ENCODE peak calls at places on chromosomes 12 and 14, in four cellular contexts. O is HFFc6, W is WTC11, G is mesothelial cell of epicardium. X is an unnamed sample.

GRCh38 chr12:47817272-47818006 is 2.3 kb downstream of the HDAC7 start:
- DNase-seq in O (peak), W (no peak), G (no peak), X (no peak)

GRCh38 chr12:125124320-125124966 is 59.2 kb downstream of the AACS start:
- DNase-seq in O (no peak), W (no peak), G (no peak), X (no peak)

GRCh38 chr12:76495556-76495955 is 64.0 kb downstream of the OSBPL8 start:
- DNase-seq in O (no peak), W (no peak), G (no peak), X (no peak)

GRCh38 chr12:96698521-96698920 is 208.5 kb upstream of the NEDD1 start:
- DNase-seq in O (no peak), W (no peak), G (no peak), X (no peak)

GRCh38 chr12:57724003-57724935 is 14.3 kb downstream of the AGAP2 start:
- DNase-seq in O (no peak), W (no peak), G (no peak), X (no peak)

GRCh38 chr12:75437564-75437963 is 43.0 kb upstream of the GLIPR1 start:
- DNase-seq in O (peak), W (no peak), G (no peak), X (no peak)

GRCh38 chr14:42806909-42807315 is 1200.2 kb downstream of the LRFN5 start:
- DNase-seq in O (no peak), W (no peak), G (no peak), X (no peak)

GRCh38 chr12:196436-196835 is 17.5 kb downstream of the SLC6A12 start:
- DNase-seq in O (no peak), W (no peak), G (no peak), X (no peak)

GRCh38 chr14:50231475-50232275 is at the start of gene SOS2:
- DNase-seq in O (peak), W (peak), G (peak), X (peak)

GRCh38 chr12:103928736-103929050 is 1.5 kb upstream of the HSP90B1 start:
- DNase-seq in O (no peak), W (no peak), G (no peak), X (no peak)

DNA sequence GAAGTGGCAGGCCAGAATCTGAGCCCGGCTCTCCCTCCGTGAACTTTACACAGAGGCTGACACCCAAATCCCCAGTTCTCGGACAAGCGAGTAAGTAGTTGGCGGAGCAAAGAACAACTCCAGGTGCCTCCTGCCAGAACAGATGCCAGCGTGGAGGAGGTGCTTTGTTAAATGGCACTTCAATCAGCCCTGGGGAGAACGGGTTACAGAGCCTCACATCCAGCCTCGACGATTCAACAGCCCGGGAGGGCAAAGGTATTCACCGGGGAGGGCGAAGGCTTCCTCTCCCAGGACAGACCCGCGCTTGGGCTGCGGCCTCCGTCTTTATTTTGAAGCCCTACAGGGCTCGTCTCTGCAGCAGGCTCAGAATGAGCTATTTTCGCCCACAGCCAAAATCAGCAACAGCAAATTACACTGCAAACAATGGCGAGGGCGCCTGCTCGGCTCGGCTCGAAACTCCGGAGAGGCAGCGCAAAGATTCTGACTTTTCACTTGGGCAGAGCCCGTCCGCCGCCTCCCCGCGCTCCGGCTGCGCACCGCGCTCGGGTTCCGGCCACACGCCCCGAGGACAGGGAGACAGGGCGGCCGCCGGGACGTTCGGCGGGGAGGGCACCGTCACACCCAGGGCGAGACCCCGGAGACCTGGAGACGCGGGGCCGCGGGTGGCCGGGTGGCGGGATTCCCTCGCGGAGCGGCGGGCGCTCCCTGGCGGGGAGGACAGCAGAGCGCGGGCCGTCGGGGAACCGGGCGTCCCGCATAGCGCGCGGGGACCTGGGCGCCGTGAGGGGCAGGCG is 811 bp downstream of the TMCC3 start:
- DNase-seq in O (no peak), W (peak), G (peak), X (peak)
- TF ChIP-seq CTCF in O (no peak), W (no peak), G (no peak), X (peak)

GRCh38 chr14:100588671-100589070 is 1.5 kb upstream of the BEGAIN start:
- DNase-seq in O (no peak), W (peak), G (no peak), X (no peak)
- TF ChIP-seq CTCF in O (no peak), W (no peak), G (no peak), X (no peak)

GRCh38 chr14:74981833-74982232 is 20.9 kb upstream of the EIF2B2 start:
- DNase-seq in O (no peak), W (no peak), G (no peak), X (no peak)

GRCh38 chr14:74979442-74980397 is 23.0 kb upstream of the EIF2B2 start:
- DNase-seq in O (peak), W (peak), G (no peak), X (no peak)

GRCh38 chr14:74982661-74983060 is 20.1 kb upstream of the EIF2B2 start:
- DNase-seq in O (no peak), W (no peak), G (no peak), X (no peak)

GRCh38 chr14:74980398-74980745 is 22.3 kb upstream of the EIF2B2 start:
- DNase-seq in O (no peak), W (no peak), G (no peak), X (no peak)

GRCh38 chr14:74980746-74981661 is 21.7 kb upstream of the EIF2B2 start:
- DNase-seq in O (no peak), W (peak), G (no peak), X (no peak)
- TF ChIP-seq CTCF in O (no peak), W (no peak), G (no peak), X (no peak)

GRCh38 chr12:16681196-16681595 is 75.2 kb upstream of the LMO3 start:
- DNase-seq in O (no peak), W (no peak), G (no peak), X (no peak)

GRCh38 chr12:16685107-16685506 is 79.1 kb upstream of the LMO3 start:
- DNase-seq in O (peak), W (no peak), G (no peak), X (no peak)
- TF ChIP-seq CTCF in O (peak), W (no peak), G (no peak), X (peak)

DNA sequence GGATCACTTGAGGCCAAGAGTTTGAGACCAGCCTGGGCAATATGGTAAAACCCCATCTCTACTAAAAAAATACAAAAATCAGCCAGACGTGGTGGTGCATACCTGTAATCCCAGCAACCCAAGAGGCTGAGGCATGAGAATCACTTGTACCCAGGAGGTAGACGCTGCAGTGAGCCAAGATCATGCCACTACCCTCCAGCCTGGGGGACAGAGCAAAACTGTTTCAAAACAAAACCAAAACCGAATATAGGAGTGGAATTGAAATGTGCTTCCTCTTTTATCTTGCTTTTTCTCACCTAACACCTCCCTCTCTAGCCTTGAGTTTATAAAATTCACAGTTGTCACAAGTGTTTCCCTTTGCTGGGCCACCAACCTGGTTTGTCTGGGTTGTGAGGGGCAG is 181.9 kb downstream of the PAH start:
- DNase-seq in O (no peak), W (no peak), G (no peak), X (no peak)
- TF ChIP-seq CTCF in O (no peak), W (no peak), G (no peak), X (no peak)

GRCh38 chr12:59650594-59651229 is 54.9 kb downstream of the SLC16A7 start:
- DNase-seq in O (peak), W (no peak), G (no peak), X (no peak)
- TF ChIP-seq CTCF in O (no peak), W (no peak), G (no peak), X (no peak)

GRCh38 chr14:100106661-100107112 is 41.5 kb downstream of the EVL start:
- DNase-seq in O (no peak), W (no peak), G (no peak), X (no peak)

GRCh38 chr14:100108840-100109593 is 43.8 kb downstream of the EVL start:
- DNase-seq in O (no peak), W (no peak), G (no peak), X (no peak)

GRCh38 chr14:100109594-100109955 is 44.4 kb downstream of the EVL start:
- DNase-seq in O (no peak), W (no peak), G (no peak), X (no peak)

GRCh38 chr14:100107236-100107635 is 42.0 kb downstream of the EVL start:
- DNase-seq in O (no peak), W (no peak), G (no peak), X (no peak)

GRCh38 chr14:100108042-100108825 is 43.0 kb downstream of the EVL start:
- DNase-seq in O (peak), W (peak), G (peak), X (peak)
- TF ChIP-seq CTCF in O (peak), W (peak), G (peak), X (peak)

GRCh38 chr14:69424139-69424923 is 25.8 kb downstream of the SLC39A9 start:
- DNase-seq in O (peak), W (no peak), G (no peak), X (no peak)

GRCh38 chr14:69428289-69428998 is 30.0 kb downstream of the SLC39A9 start:
- DNase-seq in O (no peak), W (no peak), G (no peak), X (no peak)

GRCh38 chr14:69427596-69427995 is 29.1 kb downstream of the SLC39A9 start:
- DNase-seq in O (no peak), W (no peak), G (no peak), X (no peak)

GRCh38 chr14:69423279-69423678 is 24.8 kb downstream of the SLC39A9 start:
- DNase-seq in O (peak), W (no peak), G (no peak), X (no peak)
- TF ChIP-seq CTCF in O (peak), W (no peak), G (no peak), X (no peak)

X was measured in progenitor cell of endocrine pancreas.